ENCODE peak calls at places on chromosomes 5 and 9, in nine cellular contexts. R, O, B, S, A, P, J, G and C are unnamed samples.

GRCh38 chr5:59296317-59297264 is 596.9 kb downstream of the PDE4D start:
- DNase-seq in R (no peak), O (no peak), B (no peak), S (no peak), A (peak), P (peak), J (peak), G (no peak), C (no peak)

GRCh38 chr5:67095346-67095871 is 101.2 kb downstream of the CD180 start:
- DNase-seq in R (peak), O (no peak), B (no peak), S (no peak), A (peak), P (peak), J (peak), G (no peak), C (no peak)

GRCh38 chr5:158384535-158385421 is 525.8 kb upstream of the CLINT1 start:
- DNase-seq in R (no peak), O (no peak), B (peak), S (no peak), A (peak), P (peak), J (peak), G (no peak), C (no peak)

GRCh38 chr9:18261143-18261542 is 212.8 kb upstream of the ADAMTSL1 start:
- DNase-seq in R (no peak), O (no peak), B (no peak), S (no peak), A (no peak), P (no peak), J (no peak), G (no peak), C (no peak)

GRCh38 chr5:7420506-7421280 is 24.8 kb downstream of the ADCY2 start:
- DNase-seq in R (peak), O (no peak), B (no peak), S (no peak), A (no peak), P (no peak), J (no peak), G (no peak), C (no peak)

GRCh38 chr5:43772601-43773031 is 169.6 kb downstream of the NNT start:
- DNase-seq in R (peak), O (no peak), B (peak), S (peak), A (peak), P (peak), J (peak), G (no peak), C (no peak)

GRCh38 chr5:72268753-72269410 is 51.2 kb downstream of the MRPS27 start:
- DNase-seq in R (peak), O (peak), B (peak), S (peak), A (peak), P (peak), J (peak), G (peak), C (peak)

GRCh38 chr9:479951-480350 is 265.3 kb downstream of the DOCK8 start:
- DNase-seq in R (no peak), O (no peak), B (no peak), S (no peak), A (no peak), P (no peak), J (no peak), G (no peak), C (no peak)

GRCh38 chr9:21681641-21682040 is 120.8 kb upstream of the MTAP start:
- DNase-seq in R (no peak), O (no peak), B (peak), S (no peak), A (peak), P (peak), J (peak), G (no peak), C (no peak)